ENCODE peak calls at places on chromosomes 11 and 22, in nine cellular contexts. U is tibial nerve, Z is stomach, G is prostate gland, M is AG04450, A is left ventricle myocardium inferior, I is heart right ventricle, D is mammary epithelial cell, F is PC-9. R is an unnamed sample.

GRCh38 chr11:6646631-6647281 is 8.9 kb downstream of the DCHS1 start:
- DNase-seq in A (peak), D (no peak), U (no peak), F (no peak), Z (no peak), M (no peak), G (no peak), I (peak), R (no peak)

GRCh38 chr11:17063171-17064002 is 14.1 kb downstream of the RPS13 start:
- DNase-seq in F (no peak), I (peak), U (no peak), M (no peak), A (peak), Z (peak), D (peak), G (peak), R (peak)

GRCh38 chr11:117096973-117097566 is 1.2 kb downstream of the SIK3 start:
- DNase-seq in A (no peak), D (no peak), M (no peak), Z (no peak), F (no peak), I (no peak), U (no peak), G (no peak), R (no peak)

GRCh38 chr11:62340269-62340901 is 3.1 kb downstream of the ASRGL1 start:
- DNase-seq in F (no peak), I (peak), Z (peak), D (peak), G (peak), A (peak), U (peak), M (no peak), R (peak)

GRCh38 chr11:94169516-94169915 is 40.9 kb downstream of the PANX1 start:
- DNase-seq in U (no peak), F (no peak), M (no peak), Z (no peak), A (no peak), G (no peak), D (no peak), I (no peak), R (no peak)

GRCh38 chr11:2138075-2138435 is 1.1 kb downstream of the IGF2 start:
- DNase-seq in M (no peak), G (no peak), I (no peak), Z (no peak), F (no peak), U (no peak), D (no peak), A (no peak), R (peak)

GRCh38 chr11:64112771-64113461 is 53.0 kb downstream of the MACROD1 start:
- DNase-seq in I (no peak), U (no peak), D (no peak), Z (no peak), F (no peak), G (no peak), A (no peak), M (no peak), R (no peak)

GRCh38 chr11:91981995-91982394 is 242.6 kb upstream of the FAT3 start:
- DNase-seq in A (no peak), U (peak), G (peak), I (peak), Z (no peak), D (peak), F (peak), M (peak), R (no peak)

GRCh38 chr11:109034341-109034696 is 369.4 kb downstream of the DDX10 start:
- DNase-seq in A (no peak), F (no peak), I (no peak), D (no peak), G (no peak), U (no peak), Z (no peak), M (no peak), R (no peak)

GRCh38 chr11:57310630-57311086 is 14.1 kb downstream of the TNKS1BP1 start:
- DNase-seq in I (no peak), Z (no peak), U (no peak), G (no peak), F (no peak), D (no peak), M (no peak), A (no peak), R (no peak)

GRCh38 chr11:73396985-73397384 is 20.8 kb downstream of the RELT start:
- DNase-seq in M (no peak), D (no peak), G (no peak), Z (no peak), F (no peak), I (no peak), U (peak), A (no peak), R (no peak)

GRCh38 chr11:122491486-122491885 is 164.0 kb upstream of the UBASH3B start:
- DNase-seq in G (peak), Z (no peak), A (no peak), D (peak), M (peak), I (peak), U (no peak), F (no peak), R (no peak)

GRCh38 chr11:99371257-99371656 is 350.5 kb downstream of the CNTN5 start:
- DNase-seq in F (no peak), D (no peak), I (no peak), A (no peak), M (no peak), G (no peak), U (no peak), Z (no peak), R (no peak)

GRCh38 chr11:10763766-10764165 is 12.7 kb downstream of the CTR9 start:
- DNase-seq in M (no peak), I (no peak), D (no peak), U (no peak), F (no peak), A (no peak), Z (no peak), G (no peak), R (no peak)

GRCh38 chr11:66938582-66939135 is 19.5 kb downstream of the PC start:
- DNase-seq in G (no peak), D (no peak), A (no peak), M (no peak), Z (no peak), U (no peak), I (no peak), F (no peak), R (no peak)

GRCh38 chr11:131800452-131800851 is 430.0 kb downstream of the NTM start:
- DNase-seq in F (no peak), I (no peak), M (no peak), D (no peak), U (no peak), Z (no peak), A (no peak), G (no peak), R (no peak)

GRCh38 chr22:47796128-47796908 is 1033.9 kb downstream of the TBC1D22A start:
- DNase-seq in I (no peak), D (no peak), M (no peak), F (no peak), Z (no peak), G (no peak), U (no peak), A (no peak), R (no peak)

GRCh38 chr11:92211576-92212167 is 12.9 kb upstream of the FAT3 start:
- DNase-seq in F (peak), G (peak), A (no peak), U (no peak), Z (no peak), D (peak), M (peak), I (peak), R (no peak)

GRCh38 chr11:76670475-76671235 is at the start of gene LRRC32:
- DNase-seq in U (peak), F (no peak), A (peak), I (peak), D (no peak), M (no peak), G (no peak), Z (peak), R (peak)

GRCh38 chr11:73761403-73761945 is 600 bp upstream of the RAB6A start:
- DNase-seq in U (no peak), G (no peak), M (no peak), I (peak), A (no peak), F (no peak), Z (no peak), D (peak), R (peak)

GRCh38 chr22:39686178-39686620 is 115.6 kb downstream of the CACNA1I start:
- DNase-seq in U (no peak), G (no peak), Z (no peak), I (no peak), D (no peak), M (no peak), F (no peak), A (no peak), R (no peak)

GRCh38 chr11:120188371-120188770 is 22.5 kb upstream of the OAF start:
- DNase-seq in Z (no peak), M (no peak), I (no peak), A (no peak), U (no peak), F (no peak), G (no peak), D (no peak), R (no peak)

GRCh38 chr11:120185678-120186407 is 25.0 kb upstream of the OAF start:
- DNase-seq in U (no peak), D (no peak), G (no peak), M (no peak), A (peak), I (peak), Z (peak), F (no peak), R (no peak)

GRCh38 chr11:120186408-120186798 is 24.4 kb upstream of the OAF start:
- DNase-seq in Z (no peak), I (no peak), U (no peak), M (no peak), G (no peak), F (no peak), D (no peak), A (no peak), R (no peak)

GRCh38 chr11:120184946-120185677 is 25.7 kb upstream of the OAF start:
- DNase-seq in Z (peak), A (peak), F (no peak), U (peak), D (no peak), M (no peak), I (peak), G (no peak), R (no peak)

DNA sequence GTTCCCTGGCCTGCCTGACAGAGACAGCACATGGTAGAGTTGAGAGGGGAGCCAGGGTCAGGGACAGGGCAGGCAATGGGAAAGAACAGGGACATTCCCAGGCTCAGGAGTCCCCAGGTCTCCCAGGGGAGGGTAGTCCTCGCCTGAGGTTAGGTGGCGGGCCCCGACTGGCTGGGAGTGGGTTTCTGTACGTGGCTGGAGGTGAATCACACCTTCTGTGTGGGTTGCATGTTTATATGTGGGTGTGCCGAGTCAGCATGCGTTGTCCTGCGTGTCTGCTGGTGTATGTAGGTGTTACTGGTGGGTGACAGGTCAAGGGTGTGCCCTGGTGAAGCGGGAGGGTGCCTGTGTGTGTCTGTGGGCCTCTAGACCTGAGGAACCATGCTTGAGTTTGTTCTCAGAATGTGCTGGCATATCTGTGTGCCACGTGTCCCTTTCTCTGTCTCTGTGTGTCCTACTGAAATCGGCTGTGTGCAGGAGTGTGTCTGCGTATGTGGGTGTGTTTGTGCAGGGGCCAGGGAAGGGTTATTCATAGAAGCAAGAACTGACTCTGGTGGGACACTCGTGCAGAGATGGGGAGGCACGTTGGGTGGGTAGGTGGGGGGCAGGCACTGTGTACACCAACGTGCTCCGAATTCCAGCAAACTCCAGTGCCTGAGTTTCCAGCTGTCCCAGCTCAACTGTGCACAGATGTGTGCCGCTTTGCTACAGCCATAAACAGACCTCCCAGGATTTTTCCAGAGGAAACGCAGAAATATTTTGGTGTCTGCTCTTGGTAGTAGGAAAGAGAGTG is 23.8 kb upstream of the OAF start:
- DNase-seq in I (no peak), Z (peak), D (peak), G (no peak), F (no peak), M (no peak), A (no peak), U (no peak), R (no peak)
- H3K27ac ChIP-seq in I (peak), Z (peak), D (no peak), G (peak), F (no peak), M (no peak), A (peak), U (peak), R (peak)

GRCh38 chr11:118569670-118570069 is 2.5 kb upstream of the ARCN1 start:
- DNase-seq in G (no peak), F (no peak), Z (no peak), I (no peak), U (no peak), M (no peak), D (no peak), A (no peak), R (no peak)

GRCh38 chr11:118572075-118572913 is at the start of gene ARCN1:
- DNase-seq in Z (peak), M (no peak), I (peak), U (peak), G (peak), D (peak), A (peak), F (peak), R (peak)

GRCh38 chr11:118572914-118573550 is 823 bp downstream of the ARCN1 start:
- DNase-seq in F (peak), M (no peak), D (peak), Z (no peak), U (no peak), A (no peak), G (peak), I (no peak), R (no peak)

GRCh38 chr11:118570787-118571186 is 1.4 kb upstream of the ARCN1 start:
- DNase-seq in D (no peak), M (no peak), U (no peak), F (peak), Z (no peak), I (no peak), A (no peak), G (no peak), R (no peak)

DNA sequence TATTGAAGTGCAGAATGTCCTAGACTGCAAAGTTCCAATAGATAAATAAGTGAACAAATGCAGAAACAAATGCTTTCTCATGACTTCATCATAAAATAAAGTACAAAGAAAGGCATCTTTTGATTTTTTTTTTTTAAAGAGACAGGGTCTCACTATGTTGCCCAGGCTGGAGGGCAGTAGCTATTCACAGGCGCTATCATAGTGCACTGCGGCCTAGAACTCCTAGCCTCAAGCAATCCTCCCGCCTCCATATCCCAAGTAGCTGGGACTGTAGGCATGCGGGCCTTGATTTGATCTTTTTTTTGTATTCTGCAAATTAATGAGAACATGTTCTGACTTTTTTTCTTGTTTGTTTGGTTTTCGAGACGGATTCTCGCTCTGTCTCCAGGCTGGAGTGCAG is 2.4 kb downstream of the ARCN1 start:
- DNase-seq in M (no peak), F (no peak), A (no peak), G (no peak), Z (no peak), I (no peak), U (no peak), D (no peak), R (no peak)
- H3K4me3 ChIP-seq in M (peak), F (no peak), A (peak), G (peak), Z (peak), I (peak), U (no peak), D (peak), R (peak)

GRCh38 chr22:37953437-37954179 is at the start of the genes C22orf23 and POLR2F:
- DNase-seq in A (peak), Z (peak), M (peak), I (peak), D (peak), G (peak), U (peak), F (peak), R (peak)
- TF ChIP-seq CTCF in A (peak), Z (no peak), M (no peak), I (no peak), D (no peak), G (no peak), U (no peak), F (no peak), R (no peak)

GRCh38 chr11:957201-957920 is 31.7 kb downstream of the AP2A2 start:
- DNase-seq in Z (no peak), A (no peak), D (no peak), I (no peak), M (no peak), F (no peak), U (no peak), G (no peak), R (peak)
- H3K27ac ChIP-seq in Z (no peak), A (no peak), D (no peak), I (no peak), M (no peak), F (no peak), U (no peak), G (no peak), R (no peak)

R was measured in lower lobe of right lung.